ENCODE peak calls at places on chromosomes 11 and 22, in five cellular contexts. O is HFFc6, L is brain microvascular endothelial cell, N is progenitor cell of endocrine pancreas, U is uterus. H is an unnamed sample.

GRCh38 chr22:42719133-42719532 is 1.5 kb downstream of the A4GALT start:
- DNase-seq in O (peak; percentile 25), L (no peak), N (no peak), U (no peak), H (no peak)

GRCh38 chr11:28417601-28418323 is 309.6 kb downstream of the METTL15 start:
- DNase-seq in O (no peak), L (no peak), N (no peak), U (no peak), H (no peak)

GRCh38 chr11:12070446-12071267 is 39.7 kb upstream of the MICAL2 start:
- DNase-seq in O (no peak), L (no peak), N (no peak), U (no peak), H (no peak)

GRCh38 chr11:128516886-128517285 is 70.5 kb downstream of the ETS1 start:
- DNase-seq in O (no peak), L (no peak), N (no peak), U (no peak), H (no peak)

GRCh38 chr11:64850979-64851567 is 6.6 kb upstream of the CDC42BPG start:
- DNase-seq in O (no peak), L (no peak), N (no peak), U (no peak), H (peak; percentile 49)

GRCh38 chr22:47168900-47169800 is 406.7 kb downstream of the TBC1D22A start:
- DNase-seq in O (no peak), L (no peak), N (no peak), U (no peak), H (no peak)

GRCh38 chr11:68164437-68164836 is 43.2 kb upstream of the CHKA start:
- DNase-seq in O (peak; percentile 47), L (peak; percentile 24), N (no peak), U (no peak), H (no peak)

GRCh38 chr22:17388235-17388634 is 19.0 kb downstream of the CECR2 start:
- DNase-seq in O (no peak), L (no peak), N (no peak), U (no peak), H (no peak)

GRCh38 chr11:99370557-99371200 is 349.9 kb downstream of the CNTN5 start:
- DNase-seq in O (peak; percentile 6), L (peak; percentile 70), N (no peak), U (no peak), H (no peak)

GRCh38 chr11:9158898-9159391 is 67.5 kb upstream of the SCUBE2 start:
- DNase-seq in O (peak; percentile 47), L (peak; percentile 47), N (no peak), U (no peak), H (no peak)

GRCh38 chr11:107719557-107720304 is 7.9 kb upstream of the SLN start:
- DNase-seq in O (no peak), L (no peak), N (no peak), U (no peak), H (no peak)

GRCh38 chr22:39348909-39349505 is 784 bp upstream of the SYNGR1 start:
- DNase-seq in O (no peak), L (no peak), N (no peak), U (peak; percentile 38), H (no peak)

GRCh38 chr11:2100361-2101170 is 38.6 kb downstream of the IGF2 start:
- DNase-seq in O (no peak), L (no peak), N (no peak), U (no peak), H (no peak)

GRCh38 chr22:35842954-35843353 is 125.3 kb downstream of the APOL5 start:
- DNase-seq in O (peak; percentile 56), L (peak; percentile 62), N (no peak), U (no peak), H (no peak)

GRCh38 chr11:911031-911889 is 650 bp upstream of the CHID1 start:
- DNase-seq in O (peak; percentile 28), L (peak; percentile 59), N (peak; percentile 44), U (peak; percentile 41), H (no peak)

GRCh38 chr11:96333076-96333744 is 9.8 kb downstream of the MAML2 start:
- DNase-seq in O (peak; percentile 63), L (no peak), N (no peak), U (no peak), H (no peak)

GRCh38 chr22:25806579-25806978 is 64.6 kb downstream of the MYO18B start:
- DNase-seq in O (no peak), L (no peak), N (no peak), U (no peak), H (no peak)

GRCh38 chr11:131748146-131749050 is 378.0 kb downstream of the NTM start:
- DNase-seq in O (peak; percentile 76), L (peak; percentile 91), N (peak; percentile 47), U (peak; percentile 19), H (no peak)

GRCh38 chr11:121588747-121589146 is 136.0 kb upstream of the SORL1-AS1 start:
- DNase-seq in O (no peak), L (no peak), N (no peak), U (no peak), H (no peak)

GRCh38 chr11:108135845-108136599 is 14.7 kb downstream of the ACAT1 start:
- DNase-seq in O (peak; percentile 54), L (no peak), N (no peak), U (no peak), H (no peak)

GRCh38 chr11:66124564-66124963 is 54.5 kb downstream of the PACS1 start:
- DNase-seq in O (peak; percentile 63), L (no peak), N (no peak), U (no peak), H (no peak)

GRCh38 chr11:65492637-65493366 is 6.0 kb upstream of the MALAT1 start:
- DNase-seq in O (peak; percentile 77), L (peak; percentile 81), N (no peak), U (peak; percentile 97), H (no peak)

GRCh38 chr11:58968251-58968711 is 29.0 kb downstream of the GLYATL1 start:
- DNase-seq in O (no peak), L (no peak), N (no peak), U (no peak), H (no peak)

GRCh38 chr11:72962084-72962483 is 147.9 kb downstream of the ATG16L2 start:
- DNase-seq in O (no peak), L (peak; percentile 31), N (no peak), U (no peak), H (no peak)

GRCh38 chr11:116638463-116638862 is 134.3 kb downstream of the BUD13 start:
- DNase-seq in O (no peak), L (no peak), N (no peak), U (no peak), H (no peak)

GRCh38 chr11:127252321-127252720 is 251.8 kb upstream of the KIRREL3 start:
- DNase-seq in O (no peak), L (no peak), N (no peak), U (no peak), H (no peak)

GRCh38 chr11:39570526-39570925 is 1888.9 kb downstream of the LRRC4C start:
- DNase-seq in O (no peak), L (no peak), N (no peak), U (no peak), H (no peak)

GRCh38 chr11:39569784-39570183 is 1889.7 kb downstream of the LRRC4C start:
- DNase-seq in O (no peak), L (no peak), N (no peak), U (no peak), H (no peak)

DNA sequence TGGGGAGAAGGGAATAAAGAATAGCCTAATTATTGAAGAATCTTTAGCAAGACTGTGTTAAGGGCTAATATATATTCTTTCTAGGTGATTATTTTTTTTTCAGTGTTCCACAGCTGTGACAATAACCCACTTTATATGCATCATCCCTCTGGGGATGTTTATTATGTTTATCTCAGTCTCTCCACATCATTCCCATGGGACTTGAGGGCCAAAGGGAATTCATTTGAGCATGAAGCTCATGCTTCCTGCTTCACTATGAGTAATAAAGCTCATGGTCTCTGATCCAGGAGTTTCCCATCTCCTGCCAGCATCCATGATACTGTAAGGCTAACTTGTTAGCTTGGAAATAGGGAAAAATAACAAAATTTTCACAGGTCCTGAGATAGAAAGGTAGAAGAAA is 1888.4 kb downstream of the LRRC4C start:
- DNase-seq in O (no peak), L (no peak), N (no peak), U (no peak), H (no peak)
- TF ChIP-seq CTCF in O (no peak), L (no peak), N (no peak), U (no peak), H (no peak)

GRCh38 chr22:33049125-33049729 is 9.0 kb downstream of the SYN3 start:
- DNase-seq in O (peak; percentile 50), L (peak; percentile 61), N (peak; percentile 59), U (peak; percentile 73), H (peak; percentile 29)
- TF ChIP-seq CTCF in O (peak; percentile 92), L (peak; percentile 98), N (peak; percentile 93), U (peak; percentile 84), H (peak; percentile 88)

DNA sequence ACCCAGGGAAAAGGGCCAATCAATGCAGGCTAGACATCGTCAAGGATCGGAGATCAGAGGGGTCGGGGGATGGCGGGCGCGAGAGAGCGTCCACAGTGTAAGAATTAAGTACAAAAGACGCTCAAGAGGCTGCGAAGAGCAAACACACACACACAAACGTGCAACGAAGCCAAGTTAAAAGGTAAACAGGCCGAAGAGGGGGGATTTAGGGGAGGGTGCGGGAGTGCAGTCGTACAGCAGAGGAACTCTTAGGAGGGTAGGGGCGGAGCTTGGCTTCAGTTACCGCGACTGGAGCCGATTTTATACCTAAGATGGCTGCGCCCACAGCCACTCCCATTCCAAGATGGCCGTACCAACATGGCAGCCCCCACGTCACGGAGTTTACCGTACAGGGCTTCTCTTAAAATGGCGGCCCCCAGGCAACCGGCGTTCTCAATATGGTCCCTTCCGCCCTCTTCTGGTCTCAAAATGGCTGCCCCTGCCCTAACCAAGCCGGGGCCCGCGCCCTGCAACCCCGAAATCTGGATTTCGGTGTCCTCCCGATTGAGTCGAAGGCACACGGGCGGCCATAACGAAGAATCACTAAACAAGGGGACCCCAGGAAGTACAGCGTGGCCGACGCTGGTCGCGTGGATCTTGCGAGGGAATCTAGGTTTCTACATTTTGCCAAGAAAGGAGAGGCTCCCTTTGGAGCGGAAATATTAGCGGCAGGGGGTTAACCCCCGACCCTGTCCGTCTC is 2.0 kb downstream of the GNG3 start:
- DNase-seq in O (peak; percentile 96), L (peak; percentile 96), N (peak; percentile 83), U (peak; percentile 99), H (peak; percentile 93)
- TF ChIP-seq CTCF in O (peak; percentile 23), L (no peak), N (peak; percentile 8), U (no peak), H (no peak)

GRCh38 chr22:23231471-23232093 is 51.3 kb downstream of the BCR start:
- DNase-seq in O (no peak), L (no peak), N (no peak), U (no peak), H (no peak)

GRCh38 chr22:23232094-23232905 is 52.0 kb downstream of the BCR start:
- DNase-seq in O (no peak), L (no peak), N (no peak), U (no peak), H (no peak)

GRCh38 chr22:23234409-23235161 is 54.3 kb downstream of the BCR start:
- DNase-seq in O (no peak), L (no peak), N (no peak), U (no peak), H (no peak)

GRCh38 chr22:23233746-23234408 is 53.6 kb downstream of the BCR start:
- DNase-seq in O (peak; percentile 24), L (peak; percentile 41), N (no peak), U (no peak), H (no peak)

GRCh38 chr22:23233084-23233501 is 52.8 kb downstream of the BCR start:
- DNase-seq in O (no peak), L (no peak), N (no peak), U (no peak), H (no peak)
- TF ChIP-seq CTCF in O (peak; percentile 25), L (peak; percentile 42), N (no peak), U (no peak), H (no peak)

GRCh38 chr11:86952933-86953637 is 2.1 kb downstream of the FZD4 start:
- DNase-seq in O (no peak), L (peak; percentile 20), N (no peak), U (no peak), H (no peak)
- TF ChIP-seq CTCF in O (no peak), L (peak; percentile 3), N (no peak), U (no peak), H (no peak)

H was measured in natural killer cell.